ENCODE peak calls at places on chromosomes 11 and 22, in six cellular contexts. One of them, this sample, is unnamed.

GRCh38 chr11:46222485-46223251 is 54.8 kb upstream of the CREB3L1 start:
- DNase-seq in HepG2: no peak
- DNase-seq in HCT116: no peak
- DNase-seq in SK-N-SH: no peak
- DNase-seq in GM12878: no peak
- DNase-seq in K562: peak
- DNase-seq in this sample: no peak

GRCh38 chr11:107695446-107695845 is 16.4 kb downstream of the SLN start:
- DNase-seq in HepG2: no peak
- DNase-seq in HCT116: no peak
- DNase-seq in SK-N-SH: no peak
- DNase-seq in GM12878: no peak
- DNase-seq in K562: no peak
- DNase-seq in this sample: no peak

GRCh38 chr22:46742576-46743221 is 4.6 kb upstream of the CERK start:
- DNase-seq in HepG2: no peak
- DNase-seq in HCT116: no peak
- DNase-seq in SK-N-SH: no peak
- DNase-seq in GM12878: no peak
- DNase-seq in K562: no peak
- DNase-seq in this sample: peak

GRCh38 chr22:19520566-19521305 is 3.5 kb downstream of the CLDN5 start:
- DNase-seq in HepG2: no peak
- DNase-seq in HCT116: no peak
- DNase-seq in SK-N-SH: no peak
- DNase-seq in GM12878: no peak
- DNase-seq in K562: peak
- DNase-seq in this sample: no peak

GRCh38 chr11:83659466-83659865 is 373.3 kb upstream of the CCDC90B start:
- DNase-seq in HepG2: no peak
- DNase-seq in HCT116: no peak
- DNase-seq in SK-N-SH: no peak
- DNase-seq in GM12878: no peak
- DNase-seq in K562: no peak
- DNase-seq in this sample: no peak

GRCh38 chr11:13277719-13278619 is at the start of gene BMAL1:
- DNase-seq in HepG2: no peak
- DNase-seq in HCT116: no peak
- DNase-seq in SK-N-SH: peak
- DNase-seq in GM12878: no peak
- DNase-seq in K562: no peak
- DNase-seq in this sample: peak

GRCh38 chr11:47447906-47448305 is 1.0 kb downstream of the RAPSN start:
- DNase-seq in HepG2: no peak
- DNase-seq in HCT116: no peak
- DNase-seq in SK-N-SH: no peak
- DNase-seq in GM12878: no peak
- DNase-seq in K562: no peak
- DNase-seq in this sample: no peak

GRCh38 chr11:111631666-111632039 is 29.4 kb downstream of the SIK2 start:
- DNase-seq in HepG2: peak
- DNase-seq in HCT116: no peak
- DNase-seq in SK-N-SH: no peak
- DNase-seq in GM12878: no peak
- DNase-seq in K562: no peak
- DNase-seq in this sample: no peak

GRCh38 chr11:30342736-30343166 is 19.8 kb downstream of the ARL14EP start:
- DNase-seq in HepG2: no peak
- DNase-seq in HCT116: no peak
- DNase-seq in SK-N-SH: no peak
- DNase-seq in GM12878: peak
- DNase-seq in K562: no peak
- DNase-seq in this sample: no peak

GRCh38 chr11:27085605-27086004 is 45.0 kb downstream of the BBOX1 start:
- DNase-seq in HepG2: no peak
- DNase-seq in HCT116: no peak
- DNase-seq in SK-N-SH: no peak
- DNase-seq in GM12878: no peak
- DNase-seq in K562: no peak
- DNase-seq in this sample: no peak

GRCh38 chr11:8206251-8207079 is 37.6 kb upstream of the RIC3 start:
- DNase-seq in HepG2: no peak
- DNase-seq in HCT116: no peak
- DNase-seq in SK-N-SH: peak
- DNase-seq in GM12878: no peak
- DNase-seq in K562: peak
- DNase-seq in this sample: no peak

GRCh38 chr11:119876841-119877240 is 147.8 kb upstream of the NECTIN1 start:
- DNase-seq in HepG2: no peak
- DNase-seq in HCT116: no peak
- DNase-seq in SK-N-SH: no peak
- DNase-seq in GM12878: no peak
- DNase-seq in K562: no peak
- DNase-seq in this sample: no peak

GRCh38 chr11:102110761-102111010 is 439 bp downstream of the YAP1 start:
- DNase-seq in HepG2: no peak
- DNase-seq in HCT116: no peak
- DNase-seq in SK-N-SH: no peak
- DNase-seq in GM12878: no peak
- DNase-seq in K562: no peak
- DNase-seq in this sample: no peak

GRCh38 chr11:111645657-111646316 is 43.5 kb downstream of the SIK2 start:
- DNase-seq in HepG2: no peak
- DNase-seq in HCT116: no peak
- DNase-seq in SK-N-SH: no peak
- DNase-seq in GM12878: no peak
- DNase-seq in K562: no peak
- DNase-seq in this sample: no peak

GRCh38 chr11:87061766-87062165 is 24.0 kb downstream of the TMEM135 start:
- DNase-seq in HepG2: no peak
- DNase-seq in HCT116: no peak
- DNase-seq in SK-N-SH: no peak
- DNase-seq in GM12878: no peak
- DNase-seq in K562: no peak
- DNase-seq in this sample: no peak

GRCh38 chr11:126007263-126007662 is 55.4 kb downstream of the CDON start:
- DNase-seq in HepG2: peak
- DNase-seq in HCT116: peak
- DNase-seq in SK-N-SH: peak
- DNase-seq in GM12878: no peak
- DNase-seq in K562: no peak
- DNase-seq in this sample: peak

GRCh38 chr11:108093128-108093904 is 28.1 kb upstream of the ACAT1 start:
- DNase-seq in HepG2: no peak
- DNase-seq in HCT116: no peak
- DNase-seq in SK-N-SH: no peak
- DNase-seq in GM12878: no peak
- DNase-seq in K562: no peak
- DNase-seq in this sample: peak

GRCh38 chr11:2516276-2517015 is 71.6 kb downstream of the KCNQ1 start:
- DNase-seq in HepG2: no peak
- DNase-seq in HCT116: no peak
- DNase-seq in SK-N-SH: peak
- DNase-seq in GM12878: no peak
- DNase-seq in K562: no peak
- DNase-seq in this sample: no peak

GRCh38 chr22:21829523-21829922 is 37.9 kb downstream of the MAPK1 start:
- DNase-seq in HepG2: no peak
- DNase-seq in HCT116: no peak
- DNase-seq in SK-N-SH: no peak
- DNase-seq in GM12878: no peak
- DNase-seq in K562: no peak
- DNase-seq in this sample: no peak

GRCh38 chr11:73237471-73238290 is 19.6 kb downstream of the P2RY2 start:
- DNase-seq in HepG2: peak
- DNase-seq in HCT116: no peak
- DNase-seq in SK-N-SH: no peak
- DNase-seq in GM12878: no peak
- DNase-seq in K562: no peak
- DNase-seq in this sample: no peak

GRCh38 chr11:12802418-12803085 is 128.3 kb downstream of the TEAD1 start:
- DNase-seq in HepG2: peak
- DNase-seq in HCT116: peak
- DNase-seq in SK-N-SH: no peak
- DNase-seq in GM12878: no peak
- DNase-seq in K562: peak
- DNase-seq in this sample: no peak

GRCh38 chr11:35261197-35261596 is 122.2 kb downstream of the CD44 start:
- DNase-seq in HepG2: no peak
- DNase-seq in HCT116: no peak
- DNase-seq in SK-N-SH: peak
- DNase-seq in GM12878: no peak
- DNase-seq in K562: no peak
- DNase-seq in this sample: peak

GRCh38 chr22:44587004-44587793 is 89.2 kb upstream of the RTL6 start:
- DNase-seq in HepG2: no peak
- DNase-seq in HCT116: no peak
- DNase-seq in SK-N-SH: no peak
- DNase-seq in GM12878: no peak
- DNase-seq in K562: no peak
- DNase-seq in this sample: no peak

GRCh38 chr22:24803064-24803542 is 2.9 kb upstream of the SGSM1 start:
- DNase-seq in HepG2: peak
- DNase-seq in HCT116: peak
- DNase-seq in SK-N-SH: peak
- DNase-seq in GM12878: no peak
- DNase-seq in K562: peak
- DNase-seq in this sample: peak

GRCh38 chr11:36053901-36054300 is 110.0 kb downstream of the LDLRAD3 start:
- DNase-seq in HepG2: no peak
- DNase-seq in HCT116: no peak
- DNase-seq in SK-N-SH: no peak
- DNase-seq in GM12878: no peak
- DNase-seq in K562: no peak
- DNase-seq in this sample: no peak

GRCh38 chr11:34380696-34381095 is 22.9 kb upstream of the ABTB2 start:
- DNase-seq in HepG2: peak
- DNase-seq in HCT116: peak
- DNase-seq in SK-N-SH: no peak
- DNase-seq in GM12878: no peak
- DNase-seq in K562: no peak
- DNase-seq in this sample: no peak

GRCh38 chr11:10459029-10459970 is 4.2 kb downstream of the AMPD3 start:
- DNase-seq in HepG2: no peak
- DNase-seq in HCT116: no peak
- DNase-seq in SK-N-SH: no peak
- DNase-seq in GM12878: peak
- DNase-seq in K562: peak
- DNase-seq in this sample: no peak

GRCh38 chr11:59616396-59616982 is 915 bp upstream of the OSBP start:
- DNase-seq in HepG2: peak
- DNase-seq in HCT116: no peak
- DNase-seq in SK-N-SH: no peak
- DNase-seq in GM12878: no peak
- DNase-seq in K562: peak
- DNase-seq in this sample: no peak
- TF ChIP-seq JUND in HepG2: no peak
- TF ChIP-seq JUND in HCT116: no peak
- TF ChIP-seq JUND in SK-N-SH: no peak
- TF ChIP-seq JUND in GM12878: no peak
- TF ChIP-seq JUND in K562: no peak
- TF ChIP-seq JUND in this sample: no peak

GRCh38 chr11:78158987-78159662 is 19.7 kb upstream of the ALG8 start:
- DNase-seq in HepG2: no peak
- DNase-seq in HCT116: no peak
- DNase-seq in SK-N-SH: no peak
- DNase-seq in GM12878: no peak
- DNase-seq in K562: no peak
- DNase-seq in this sample: no peak
- TF ChIP-seq JUND in HepG2: no peak
- TF ChIP-seq JUND in HCT116: no peak
- TF ChIP-seq JUND in SK-N-SH: no peak
- TF ChIP-seq JUND in GM12878: no peak
- TF ChIP-seq JUND in K562: no peak
- TF ChIP-seq JUND in this sample: no peak

GRCh38 chr11:128470081-128470480 is 117.3 kb downstream of the ETS1 start:
- DNase-seq in HepG2: no peak
- DNase-seq in HCT116: no peak
- DNase-seq in SK-N-SH: no peak
- DNase-seq in GM12878: no peak
- DNase-seq in K562: no peak
- DNase-seq in this sample: no peak

GRCh38 chr11:128469220-128469619 is 118.1 kb downstream of the ETS1 start:
- DNase-seq in HepG2: no peak
- DNase-seq in HCT116: no peak
- DNase-seq in SK-N-SH: no peak
- DNase-seq in GM12878: peak
- DNase-seq in K562: no peak
- DNase-seq in this sample: no peak

GRCh38 chr11:128472128-128473110 is 114.9 kb downstream of the ETS1 start:
- DNase-seq in HepG2: peak
- DNase-seq in HCT116: no peak
- DNase-seq in SK-N-SH: no peak
- DNase-seq in GM12878: peak
- DNase-seq in K562: no peak
- DNase-seq in this sample: no peak

GRCh38 chr11:128473631-128474030 is 113.7 kb downstream of the ETS1 start:
- DNase-seq in HepG2: no peak
- DNase-seq in HCT116: no peak
- DNase-seq in SK-N-SH: no peak
- DNase-seq in GM12878: peak
- DNase-seq in K562: no peak
- DNase-seq in this sample: no peak

GRCh38 chr11:128471138-128471661 is 116.2 kb downstream of the ETS1 start:
- DNase-seq in HepG2: no peak
- DNase-seq in HCT116: no peak
- DNase-seq in SK-N-SH: no peak
- DNase-seq in GM12878: peak
- DNase-seq in K562: no peak
- DNase-seq in this sample: no peak
- TF ChIP-seq JUND in HepG2: no peak
- TF ChIP-seq JUND in HCT116: no peak
- TF ChIP-seq JUND in SK-N-SH: no peak
- TF ChIP-seq JUND in GM12878: no peak
- TF ChIP-seq JUND in K562: no peak
- TF ChIP-seq JUND in this sample: no peak

DNA sequence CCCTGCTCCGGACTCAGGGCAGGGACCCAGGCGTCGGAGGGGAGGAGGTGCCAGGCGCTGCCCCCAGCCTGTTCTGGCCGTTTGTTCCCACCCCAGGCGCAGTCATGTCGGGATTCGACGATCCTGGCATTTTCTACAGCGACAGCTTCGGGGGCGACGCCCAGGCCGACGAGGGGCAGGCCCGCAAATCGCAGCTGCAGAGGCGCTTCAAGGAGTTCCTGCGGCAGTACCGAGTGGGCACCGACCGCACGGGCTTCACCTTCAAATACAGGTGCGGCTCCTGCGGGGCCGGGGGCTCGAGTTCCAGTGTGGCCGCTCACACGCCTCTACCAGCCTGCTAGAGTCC is 368 bp downstream of the MCM5 start:
- DNase-seq in HepG2: no peak
- DNase-seq in HCT116: no peak
- DNase-seq in SK-N-SH: no peak
- DNase-seq in GM12878: no peak
- DNase-seq in K562: peak
- DNase-seq in this sample: no peak
- TF ChIP-seq JUND in HepG2: no peak
- TF ChIP-seq JUND in HCT116: no peak
- TF ChIP-seq JUND in SK-N-SH: no peak
- TF ChIP-seq JUND in GM12878: no peak
- TF ChIP-seq JUND in K562: no peak
- TF ChIP-seq JUND in this sample: no peak